ENCODE peak calls at places on chromosome 20, in five cellular contexts. O is hepatocyte, Z is B cell, E is cardiac muscle cell, Y is transverse colon. I is an unnamed sample.

GRCh38 chr20:23294671-23295070 is 55.9 kb upstream of the NXT1 start:
- DNase-seq in Y (no peak), Z (no peak), E (no peak), O (no peak), I (no peak)

GRCh38 chr20:52047811-52048302 is 143.7 kb downstream of the ZFP64 start:
- DNase-seq in E (peak), O (no peak), Z (no peak), Y (no peak), I (no peak)

GRCh38 chr20:46512943-46513844 is at the start of gene ZNF334:
- DNase-seq in O (peak), Y (peak), E (peak), Z (no peak), I (peak)

GRCh38 chr20:50996901-50997830 is 25.7 kb downstream of the KCNG1 start:
- DNase-seq in O (no peak), Y (no peak), E (peak), Z (peak), I (no peak)

GRCh38 chr20:51763965-51764602 is 4.1 kb downstream of the ATP9A start:
- DNase-seq in Y (no peak), Z (no peak), O (no peak), E (peak), I (no peak)

GRCh38 chr20:5877128-5877527 is 73.2 kb downstream of the TRMT6 start:
- DNase-seq in Z (no peak), E (no peak), Y (no peak), O (no peak), I (no peak)

GRCh38 chr20:56460459-56460858 is 8.0 kb upstream of the RTF2 start:
- DNase-seq in Y (no peak), O (no peak), Z (no peak), E (no peak), I (no peak)

GRCh38 chr20:57476073-57476526 is 48.8 kb downstream of the CTCFL start:
- DNase-seq in Z (peak), O (no peak), Y (no peak), E (no peak), I (no peak)

GRCh38 chr20:57664476-57664875 is 44.2 kb upstream of the ZBP1 start:
- DNase-seq in Z (no peak), O (no peak), E (no peak), Y (peak), I (no peak)

GRCh38 chr20:33062105-33062629 is 8.5 kb downstream of the BPIFB3 start:
- DNase-seq in O (no peak), Y (no peak), E (peak), Z (no peak), I (peak)

GRCh38 chr20:48634641-48635040 is 193.2 kb downstream of the PREX1 start:
- DNase-seq in Z (no peak), E (no peak), Y (no peak), O (no peak), I (no peak)

DNA sequence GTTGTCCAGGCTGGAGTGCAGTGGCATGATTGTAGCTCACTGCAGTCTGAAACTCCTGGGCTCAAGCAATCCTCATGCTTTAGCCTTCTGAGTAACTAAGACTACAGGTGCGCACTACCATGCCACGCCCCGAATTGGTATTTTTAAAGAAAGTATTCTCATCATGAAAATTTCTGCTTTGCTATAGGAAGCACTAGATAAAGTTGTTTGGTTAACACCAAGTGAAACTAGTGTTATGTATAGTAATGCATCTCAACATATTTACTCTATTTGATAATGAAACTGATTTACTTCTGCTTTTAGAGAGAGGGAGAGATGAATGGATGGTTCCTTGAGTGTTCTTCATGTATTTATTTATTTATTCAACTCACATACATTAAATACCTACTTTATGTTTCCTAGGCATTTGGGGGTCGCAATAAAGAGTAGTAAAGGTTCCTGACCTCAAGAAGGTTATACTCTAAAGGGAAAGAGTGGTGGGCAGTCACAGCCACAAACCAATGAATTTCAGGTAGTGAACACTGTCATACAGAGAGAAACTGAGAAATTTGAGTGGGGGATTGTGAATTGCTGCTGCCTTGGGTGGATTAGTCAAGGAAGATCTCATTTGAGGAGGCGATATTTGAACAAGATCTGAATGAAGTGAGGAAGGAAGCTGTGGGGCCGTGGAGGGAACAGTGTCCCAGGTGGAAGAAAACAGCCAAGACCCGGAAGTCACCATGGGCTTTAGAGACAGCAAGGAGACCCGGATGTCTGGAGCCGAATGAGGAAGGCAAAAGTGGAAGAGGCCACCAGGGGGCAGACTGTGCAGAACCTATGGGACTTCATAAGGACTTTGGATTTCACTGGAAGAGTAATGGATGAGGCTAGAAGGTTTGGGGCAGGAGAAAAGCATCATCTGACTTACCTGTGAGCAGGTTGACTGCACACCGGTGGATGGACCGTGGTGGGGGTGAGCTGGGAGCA is 185.6 kb downstream of the TSHZ2 start:
- DNase-seq in E (peak), Y (peak), O (peak), Z (no peak), I (peak)
- TF ChIP-seq CTCF in E (peak), Y (peak), O (peak), Z (peak), I (peak)

DNA sequence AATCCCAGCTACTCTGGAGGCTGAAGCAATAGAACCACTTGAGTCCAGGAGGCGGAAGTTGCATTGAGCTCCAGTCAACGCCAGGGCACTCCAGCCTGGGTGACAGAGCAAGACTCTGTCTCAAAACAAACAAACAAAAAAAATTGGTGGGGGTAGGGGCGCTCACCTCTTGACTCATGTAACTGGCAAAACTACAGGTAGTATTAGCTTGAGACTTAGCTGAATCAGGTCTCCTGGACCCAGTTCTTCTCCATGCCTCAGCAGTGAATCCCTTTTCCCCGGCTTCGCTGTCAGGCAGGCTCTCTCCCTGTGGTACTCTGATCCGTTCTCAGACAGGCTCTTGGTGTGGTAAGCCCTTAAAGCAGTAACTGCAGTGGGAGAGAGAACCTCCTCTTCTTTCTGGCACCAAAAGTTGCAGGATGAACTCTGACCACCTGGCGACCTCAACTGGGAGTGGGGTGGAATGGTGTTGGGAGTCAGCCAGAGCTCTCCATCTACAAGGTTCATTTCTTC is 12.9 kb downstream of the SLC9A8 start:
- DNase-seq in O (no peak), E (no peak), Z (no peak), Y (no peak), I (peak)
- TF ChIP-seq CTCF in O (no peak), E (no peak), Z (no peak), Y (no peak), I (no peak)

DNA sequence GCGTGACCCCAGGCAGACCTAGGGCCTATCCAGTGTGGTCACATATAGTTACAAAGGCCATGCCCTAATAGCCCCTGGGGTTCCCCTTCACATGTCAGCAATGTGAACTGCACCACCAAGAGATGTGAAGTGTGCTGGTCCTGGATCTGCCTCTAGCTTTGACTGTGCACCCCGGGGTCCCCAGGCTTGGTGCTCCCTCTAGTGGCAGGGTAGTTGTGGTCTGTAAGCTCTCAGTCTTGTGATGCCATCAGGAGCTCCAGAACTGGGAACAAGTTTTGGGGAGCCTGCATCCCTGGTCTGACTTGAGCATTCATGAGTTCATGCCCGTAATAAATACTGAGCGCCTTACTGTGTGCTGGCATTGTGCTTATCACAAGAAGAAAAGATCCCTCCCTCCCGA is 143.4 kb downstream of the DHX35 start:
- DNase-seq in Y (no peak), E (no peak), O (no peak), Z (no peak), I (no peak)
- TF ChIP-seq CTCF in Y (no peak), E (no peak), O (no peak), Z (no peak), I (no peak)

DNA sequence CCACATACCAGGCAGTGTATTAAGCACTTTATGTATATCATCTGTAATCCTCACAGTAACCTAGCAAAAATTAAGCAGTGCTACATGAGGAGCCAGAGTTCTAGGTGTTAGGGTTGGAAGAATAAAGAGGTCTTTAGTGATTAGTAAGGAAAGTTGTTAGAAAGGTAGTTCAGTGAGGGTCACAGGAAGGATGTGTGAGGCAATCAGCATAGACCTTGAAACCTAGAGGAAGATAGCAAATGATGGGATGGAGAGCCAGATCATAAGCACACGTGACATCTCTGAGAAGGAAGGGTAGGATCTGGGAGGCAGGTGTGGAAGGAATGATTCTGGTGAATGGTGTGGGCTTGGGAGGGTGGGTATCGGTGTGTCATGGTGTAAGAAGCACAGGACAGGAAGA is 2.2 kb downstream of the KAT14 start:
- DNase-seq in Z (no peak), E (no peak), Y (no peak), O (no peak), I (no peak)
- TF ChIP-seq CTCF in Z (no peak), E (no peak), Y (no peak), O (no peak), I (no peak)

GRCh38 chr20:60206259-60206658 is 248.0 kb downstream of the CDH26 start:
- DNase-seq in Z (no peak), O (peak), E (peak), Y (no peak), I (peak)
- TF ChIP-seq CTCF in Z (no peak), O (peak), E (peak), Y (no peak), I (no peak)

GRCh38 chr20:38935285-38935684 is 9.1 kb downstream of the FAM83D start:
- DNase-seq in Y (no peak), E (peak), O (no peak), Z (no peak), I (no peak)
- TF ChIP-seq CTCF in Y (no peak), E (peak), O (peak), Z (peak), I (no peak)

GRCh38 chr20:36670665-36671357 is 24.8 kb upstream of the SLA2 start:
- DNase-seq in Z (no peak), Y (no peak), E (no peak), O (peak), I (no peak)

GRCh38 chr20:36663026-36663425 is 17.0 kb upstream of the SLA2 start:
- DNase-seq in O (no peak), Y (no peak), Z (no peak), E (peak), I (no peak)

DNA sequence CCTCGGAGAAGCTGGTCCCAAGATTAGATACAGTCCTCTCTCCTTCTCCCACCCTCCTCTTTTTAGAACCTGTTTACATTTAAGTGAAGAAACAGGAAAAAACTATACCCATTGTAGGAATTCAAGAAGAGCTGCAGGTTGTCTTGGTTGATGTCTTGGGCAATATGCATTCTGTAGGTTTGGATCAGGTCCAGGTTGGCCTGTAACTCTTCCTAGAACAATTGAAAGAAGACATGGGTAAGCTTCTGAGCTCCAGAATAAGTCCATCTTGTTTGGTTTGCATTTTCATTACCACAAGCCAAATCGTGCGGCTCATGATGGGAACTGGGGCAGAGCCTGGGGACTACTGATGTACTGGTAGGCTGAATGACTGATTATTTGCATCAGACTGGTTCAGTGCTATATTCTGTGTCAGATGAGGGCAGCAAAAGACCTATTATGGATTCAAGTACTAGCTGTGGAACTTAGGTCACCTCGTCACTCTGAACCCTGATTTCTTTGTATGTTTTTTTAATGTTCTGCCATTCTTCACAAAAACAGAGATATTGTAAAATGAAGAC is 20.3 kb upstream of the SLA2 start:
- DNase-seq in Y (no peak), Z (no peak), E (peak), O (no peak), I (no peak)
- TF ChIP-seq CTCF in Y (no peak), Z (peak), E (peak), O (peak), I (no peak)

GRCh38 chr20:8361779-8362178 is 229.7 kb downstream of the PLCB1 start:
- DNase-seq in E (no peak), Y (no peak), O (no peak), Z (no peak), I (no peak)
- TF ChIP-seq CTCF in E (no peak), Y (no peak), O (no peak), Z (no peak), I (no peak)

I was measured in thyroid gland.